ENCODE peak calls at places on chromosomes 12 and 14, in four cellular contexts. R is neuronal stem cell, P is dorsolateral prefrontal cortex, Q is endothelial cell. X is an unnamed sample.

GRCh38 chr12:88945041-88945732 is 364.9 kb upstream of the KITLG start:
- DNase-seq in R (no peak), P (no peak), Q (no peak), X (no peak)

GRCh38 chr14:67583711-67584644 is 16.1 kb downstream of the PIGH start:
- DNase-seq in R (peak; percentile 47), P (no peak), Q (peak; percentile 59), X (no peak)

GRCh38 chr12:40137252-40137651 is 31.4 kb upstream of the SLC2A13 start:
- DNase-seq in R (no peak), P (no peak), Q (no peak), X (peak; percentile 13)

GRCh38 chr14:101191086-101191881 is 287.8 kb upstream of the RTL1 start:
- DNase-seq in R (no peak), P (no peak), Q (no peak), X (no peak)

GRCh38 chr12:120137833-120138232 is 21.3 kb upstream of the RAB35 start:
- DNase-seq in R (no peak), P (no peak), Q (no peak), X (no peak)

GRCh38 chr12:54821676-54822075 is 32.6 kb upstream of the MUCL1 start:
- DNase-seq in R (no peak), P (no peak), Q (no peak), X (no peak)

GRCh38 chr12:6928703-6929407 is 1.1 kb downstream of the ATN1 start:
- DNase-seq in R (no peak), P (no peak), Q (no peak), X (no peak)

GRCh38 chr12:53071591-53072551 is 7.3 kb downstream of the SPRYD3 start:
- DNase-seq in R (no peak), P (peak; percentile 29), Q (no peak), X (no peak)

GRCh38 chr14:81625343-81625742 is 91.7 kb upstream of the SEL1L start:
- DNase-seq in R (peak; percentile 31), P (no peak), Q (no peak), X (no peak)

GRCh38 chr12:5915511-5915910 is 29.5 kb downstream of the ANO2 start:
- DNase-seq in R (no peak), P (no peak), Q (no peak), X (no peak)

GRCh38 chr12:53757095-53757770 is 5.5 kb upstream of the CISTR start:
- DNase-seq in R (peak; percentile 92), P (peak; percentile 82), Q (peak; percentile 99), X (peak; percentile 69)

GRCh38 chr12:1880876-1881275 is 37.6 kb downstream of the CACNA2D4 start:
- DNase-seq in R (no peak), P (no peak), Q (no peak), X (no peak)

X was measured in GM06990.